ENCODE peak calls at places on chromosomes 6 and 20, in six cellular contexts. One of them, this sample, is unnamed.

GRCh38 chr6:23349521-23350147 is 776.4 kb upstream of the NRSN1 start:
- DNase-seq in trophoblast cell: no peak
- DNase-seq in IMR-90: peak
- DNase-seq in H1: no peak
- DNase-seq in neuronal stem cell: no peak
- DNase-seq in H9: no peak
- DNase-seq in this sample: peak

GRCh38 chr20:823326-823902 is 10.1 kb upstream of the FAM110A start:
- DNase-seq in trophoblast cell: no peak
- DNase-seq in IMR-90: no peak
- DNase-seq in H1: no peak
- DNase-seq in H9: no peak
- DNase-seq in neuronal stem cell: no peak
- DNase-seq in this sample: no peak

GRCh38 chr20:32448306-32449056 is 90.3 kb downstream of the ASXL1 start:
- DNase-seq in neuronal stem cell: no peak
- DNase-seq in trophoblast cell: no peak
- DNase-seq in H1: no peak
- DNase-seq in IMR-90: no peak
- DNase-seq in H9: no peak
- DNase-seq in this sample: no peak

GRCh38 chr6:168596316-168596715 is 155.3 kb downstream of the SMOC2 start:
- DNase-seq in H9: no peak
- DNase-seq in neuronal stem cell: no peak
- DNase-seq in H1: no peak
- DNase-seq in IMR-90: no peak
- DNase-seq in trophoblast cell: no peak
- DNase-seq in this sample: no peak

GRCh38 chr20:54158856-54159418 is 14.8 kb downstream of the CYP24A1 start:
- DNase-seq in H9: no peak
- DNase-seq in IMR-90: no peak
- DNase-seq in trophoblast cell: no peak
- DNase-seq in H1: no peak
- DNase-seq in neuronal stem cell: no peak
- DNase-seq in this sample: no peak

GRCh38 chr20:33322456-33322855 is 39.4 kb downstream of the BPIFB1 start:
- DNase-seq in trophoblast cell: peak
- DNase-seq in H1: no peak
- DNase-seq in IMR-90: no peak
- DNase-seq in H9: no peak
- DNase-seq in neuronal stem cell: no peak
- DNase-seq in this sample: no peak

GRCh38 chr6:69957990-69958559 is 91.7 kb downstream of the COL19A1 start:
- DNase-seq in trophoblast cell: no peak
- DNase-seq in H9: no peak
- DNase-seq in H1: no peak
- DNase-seq in IMR-90: peak
- DNase-seq in neuronal stem cell: no peak
- DNase-seq in this sample: peak

GRCh38 chr20:59331721-59332329 is 31.4 kb downstream of the EDN3 start:
- DNase-seq in neuronal stem cell: no peak
- DNase-seq in IMR-90: no peak
- DNase-seq in trophoblast cell: no peak
- DNase-seq in H1: no peak
- DNase-seq in H9: no peak
- DNase-seq in this sample: no peak

GRCh38 chr6:157885876-157886275 is 62.8 kb downstream of the SNX9 start:
- DNase-seq in trophoblast cell: no peak
- DNase-seq in neuronal stem cell: no peak
- DNase-seq in H1: no peak
- DNase-seq in H9: no peak
- DNase-seq in IMR-90: no peak
- DNase-seq in this sample: no peak

DNA sequence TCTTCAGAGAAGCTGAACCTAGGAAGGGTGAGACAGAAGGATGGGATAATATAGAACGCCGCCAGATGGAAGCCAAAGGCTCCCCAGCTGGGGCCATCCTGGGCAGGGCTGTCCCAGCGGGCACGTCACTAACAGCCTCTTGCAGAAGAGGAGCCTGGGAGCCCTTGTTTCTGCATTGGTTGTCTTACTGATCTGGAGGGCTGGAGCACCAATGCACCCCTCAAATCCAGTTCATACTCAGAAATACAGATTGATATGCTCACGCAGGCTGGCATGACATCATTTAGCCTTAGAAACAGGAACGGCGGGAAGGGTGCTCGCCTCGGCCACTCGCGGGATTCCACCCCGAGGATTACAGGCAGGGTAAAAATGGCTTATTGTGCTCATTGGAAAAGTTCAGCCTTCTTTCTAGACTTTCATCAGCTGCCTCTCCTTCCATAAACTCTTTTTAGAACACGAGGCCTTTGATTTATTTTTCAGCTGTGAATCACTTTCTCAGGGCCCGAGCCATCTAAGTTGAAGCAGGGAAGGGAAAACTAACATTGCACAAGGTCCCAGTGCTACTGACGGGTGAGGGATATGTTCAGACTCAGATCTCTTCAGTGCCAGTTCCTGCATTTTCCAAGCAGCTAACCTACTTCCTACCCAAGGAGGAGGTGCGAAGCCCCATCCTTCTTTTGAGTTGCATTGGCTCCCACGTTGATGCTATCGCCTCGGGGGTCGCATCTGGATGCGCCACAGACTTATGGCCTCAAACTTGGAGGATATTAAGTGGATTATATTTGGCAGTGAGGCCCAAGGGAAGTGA is 82.3 kb downstream of the GMPR start:
- DNase-seq in trophoblast cell: no peak
- DNase-seq in H9: no peak
- DNase-seq in neuronal stem cell: no peak
- DNase-seq in IMR-90: peak
- DNase-seq in H1: no peak
- DNase-seq in this sample: peak
- H3K9ac ChIP-seq in trophoblast cell: no peak
- H3K9ac ChIP-seq in H9: no peak
- H3K9ac ChIP-seq in neuronal stem cell: no peak
- H3K9ac ChIP-seq in IMR-90: no peak
- H3K9ac ChIP-seq in H1: no peak
- H3K9ac ChIP-seq in this sample: peak

GRCh38 chr6:21914121-21914973 is 320.8 kb downstream of the SOX4 start:
- DNase-seq in H9: no peak
- DNase-seq in neuronal stem cell: no peak
- DNase-seq in H1: no peak
- DNase-seq in trophoblast cell: no peak
- DNase-seq in IMR-90: peak
- DNase-seq in this sample: peak

GRCh38 chr6:21918081-21918480 is 324.5 kb downstream of the SOX4 start:
- DNase-seq in H1: no peak
- DNase-seq in trophoblast cell: peak
- DNase-seq in H9: no peak
- DNase-seq in neuronal stem cell: no peak
- DNase-seq in IMR-90: no peak
- DNase-seq in this sample: no peak

GRCh38 chr6:21918666-21919065 is 325.1 kb downstream of the SOX4 start:
- DNase-seq in neuronal stem cell: no peak
- DNase-seq in trophoblast cell: no peak
- DNase-seq in H9: no peak
- DNase-seq in H1: no peak
- DNase-seq in IMR-90: no peak
- DNase-seq in this sample: no peak

GRCh38 chr6:21911208-21911607 is 317.7 kb downstream of the SOX4 start:
- DNase-seq in IMR-90: no peak
- DNase-seq in H1: no peak
- DNase-seq in neuronal stem cell: no peak
- DNase-seq in H9: no peak
- DNase-seq in trophoblast cell: no peak
- DNase-seq in this sample: no peak

DNA sequence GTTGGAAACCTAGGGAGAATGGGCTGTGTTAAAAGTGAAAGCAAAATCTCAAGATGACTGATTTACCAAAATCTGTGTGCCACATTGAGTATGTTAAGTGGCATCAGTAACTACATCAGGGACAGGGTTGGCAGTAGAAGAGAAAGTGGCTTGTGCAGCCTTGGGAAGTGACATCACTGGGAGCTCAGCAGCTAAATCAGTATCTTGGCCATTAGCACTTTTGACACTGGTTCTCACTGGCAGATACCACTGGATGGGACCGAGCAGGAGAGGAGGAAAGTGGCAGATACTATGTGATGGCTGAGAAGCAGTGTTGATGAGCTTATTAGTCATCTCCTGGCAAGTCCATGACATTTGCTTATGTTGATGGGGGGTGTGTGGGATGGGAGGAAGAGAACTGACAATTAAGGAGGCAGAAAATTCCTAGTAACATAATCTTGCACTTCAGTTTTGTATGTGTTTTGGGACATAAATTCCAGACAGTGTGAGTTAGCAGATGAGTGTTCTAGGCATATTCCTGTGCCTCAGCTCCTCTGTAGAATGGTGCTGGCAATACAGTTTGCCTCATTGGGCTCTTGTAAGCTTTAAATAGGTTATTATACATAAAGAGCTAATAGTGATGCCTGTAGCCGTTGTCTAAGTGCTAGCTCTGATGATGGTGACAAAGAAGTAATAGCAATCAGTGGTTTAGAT is 322.3 kb downstream of the SOX4 start:
- DNase-seq in H1: no peak
- DNase-seq in trophoblast cell: no peak
- DNase-seq in neuronal stem cell: no peak
- DNase-seq in H9: no peak
- DNase-seq in IMR-90: peak
- DNase-seq in this sample: peak
- H3K27ac ChIP-seq in H1: no peak
- H3K27ac ChIP-seq in trophoblast cell: no peak
- H3K27ac ChIP-seq in neuronal stem cell: no peak
- H3K27ac ChIP-seq in H9: no peak
- H3K27ac ChIP-seq in IMR-90: peak
- H3K27ac ChIP-seq in this sample: peak

DNA sequence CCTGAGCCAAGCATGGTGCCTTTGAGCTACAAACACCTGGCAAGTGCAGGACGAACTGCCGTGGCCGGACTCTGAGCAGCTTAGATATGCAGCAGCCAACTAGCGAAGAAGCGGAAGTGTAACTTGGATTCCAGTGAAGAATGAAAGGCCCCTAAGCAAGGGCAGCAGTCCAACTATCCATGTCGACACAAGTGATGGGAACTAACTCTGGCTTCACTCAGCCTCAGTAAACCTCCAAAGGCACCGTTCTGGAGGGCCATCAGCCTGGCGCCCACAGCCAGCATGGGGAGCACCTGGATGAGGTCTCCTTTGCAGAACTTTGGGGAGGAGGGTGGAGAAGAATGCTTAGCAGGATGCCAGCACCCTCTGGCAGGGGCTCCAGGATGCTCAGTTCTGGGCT is 78.4 kb upstream of the MLN start:
- DNase-seq in neuronal stem cell: no peak
- DNase-seq in IMR-90: peak
- DNase-seq in H9: no peak
- DNase-seq in H1: no peak
- DNase-seq in trophoblast cell: no peak
- DNase-seq in this sample: no peak
- H3K14ac ChIP-seq in neuronal stem cell: no peak
- H3K14ac ChIP-seq in IMR-90: no peak
- H3K14ac ChIP-seq in H9: no peak
- H3K14ac ChIP-seq in H1: no peak
- H3K14ac ChIP-seq in trophoblast cell: no peak
- H3K14ac ChIP-seq in this sample: no peak

DNA sequence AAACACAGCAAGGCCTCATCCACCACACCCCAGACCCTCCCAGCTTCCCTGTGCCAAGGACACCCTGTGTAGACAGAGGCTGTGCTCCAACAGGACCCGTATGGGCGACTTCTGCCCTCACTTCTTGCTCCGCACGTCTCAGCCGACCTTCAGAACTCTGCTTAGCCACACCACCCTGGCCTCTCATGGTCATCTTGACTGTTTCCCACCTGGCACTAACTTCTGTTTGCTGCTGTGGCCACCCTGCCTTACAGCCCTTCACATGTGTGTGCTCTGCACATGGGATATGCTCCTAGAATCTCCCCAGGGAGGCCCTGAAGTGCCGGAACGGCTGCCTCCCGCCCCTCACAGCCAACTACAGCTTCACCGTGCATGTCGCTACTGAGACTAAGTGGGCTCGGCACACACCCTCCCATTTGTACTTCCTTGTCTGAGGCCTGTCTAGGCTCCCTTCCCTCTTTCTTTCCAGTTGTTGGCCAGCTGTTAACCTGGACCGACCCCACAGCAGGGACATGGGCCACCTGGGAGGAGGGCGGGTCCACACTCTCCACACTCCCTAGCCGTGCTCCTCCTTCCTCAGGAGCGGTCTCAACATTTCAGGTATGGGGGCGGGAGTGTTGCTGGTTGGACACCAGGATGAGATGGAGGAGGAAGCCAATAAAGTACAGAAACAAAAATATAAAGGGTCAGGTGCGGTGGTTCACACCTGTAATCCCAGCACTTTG is 69.6 kb downstream of the PYGB start:
- DNase-seq in neuronal stem cell: no peak
- DNase-seq in H1: no peak
- DNase-seq in trophoblast cell: no peak
- DNase-seq in IMR-90: no peak
- DNase-seq in H9: no peak
- DNase-seq in this sample: no peak
- H3K9ac ChIP-seq in neuronal stem cell: no peak
- H3K9ac ChIP-seq in H1: no peak
- H3K9ac ChIP-seq in trophoblast cell: no peak
- H3K9ac ChIP-seq in IMR-90: no peak
- H3K9ac ChIP-seq in H9: no peak
- H3K9ac ChIP-seq in this sample: no peak

This sample was measured in mesenchymal stem cell.